ENCODE peak calls at places on chromosome 22, in five cellular contexts. One of them, this sample, is unnamed.

GRCh38 chr22:46881373-46882118 is 119.1 kb downstream of the TBC1D22A start:
- DNase-seq in H1: no peak
- DNase-seq in transverse colon: no peak
- DNase-seq in HL-60: no peak
- DNase-seq in breast epithelium: no peak
- DNase-seq in this sample: no peak

GRCh38 chr22:34414467-34415440 is 494.5 kb upstream of the LARGE1 start:
- DNase-seq in breast epithelium: peak
- DNase-seq in HL-60: peak
- DNase-seq in transverse colon: peak
- DNase-seq in H1: peak
- DNase-seq in this sample: peak

GRCh38 chr22:41565403-41566054 is 4.7 kb downstream of the CSDC2 start:
- DNase-seq in transverse colon: peak
- DNase-seq in H1: no peak
- DNase-seq in breast epithelium: no peak
- DNase-seq in HL-60: no peak
- DNase-seq in this sample: no peak

GRCh38 chr22:21970037-21970799 is 12.4 kb downstream of the TOP3B start:
- DNase-seq in transverse colon: no peak
- DNase-seq in breast epithelium: no peak
- DNase-seq in HL-60: no peak
- DNase-seq in H1: no peak
- DNase-seq in this sample: no peak

GRCh38 chr22:30572210-30572609 is 2.3 kb downstream of the GAL3ST1 start:
- DNase-seq in H1: no peak
- DNase-seq in breast epithelium: no peak
- DNase-seq in HL-60: no peak
- DNase-seq in transverse colon: no peak
- DNase-seq in this sample: no peak

GRCh38 chr22:19463491-19464469 is 15.2 kb downstream of the UFD1 start:
- DNase-seq in HL-60: no peak
- DNase-seq in breast epithelium: no peak
- DNase-seq in H1: no peak
- DNase-seq in transverse colon: no peak
- DNase-seq in this sample: no peak

GRCh38 chr22:48888466-48889208 is 939.0 kb downstream of the BRD1 start:
- DNase-seq in transverse colon: no peak
- DNase-seq in HL-60: no peak
- DNase-seq in breast epithelium: no peak
- DNase-seq in H1: no peak
- DNase-seq in this sample: no peak

GRCh38 chr22:24506802-24507438 is 11.8 kb downstream of the UPB1 start:
- DNase-seq in H1: no peak
- DNase-seq in transverse colon: no peak
- DNase-seq in breast epithelium: no peak
- DNase-seq in HL-60: no peak
- DNase-seq in this sample: no peak

GRCh38 chr22:46454910-46455269 is 82.5 kb downstream of the CELSR1 start:
- DNase-seq in breast epithelium: no peak
- DNase-seq in transverse colon: no peak
- DNase-seq in H1: no peak
- DNase-seq in HL-60: no peak
- DNase-seq in this sample: no peak

GRCh38 chr22:19066531-19067271 is 55.5 kb downstream of the DGCR2 start:
- DNase-seq in transverse colon: no peak
- DNase-seq in H1: no peak
- DNase-seq in HL-60: no peak
- DNase-seq in breast epithelium: no peak
- DNase-seq in this sample: no peak

GRCh38 chr22:39719559-39720450 is 149.3 kb downstream of the CACNA1I start:
- DNase-seq in HL-60: no peak
- DNase-seq in H1: no peak
- DNase-seq in transverse colon: no peak
- DNase-seq in breast epithelium: no peak
- DNase-seq in this sample: no peak

GRCh38 chr22:19850482-19851109 is 4.1 kb downstream of the GNB1L start:
- DNase-seq in breast epithelium: no peak
- DNase-seq in HL-60: no peak
- DNase-seq in H1: no peak
- DNase-seq in transverse colon: no peak
- DNase-seq in this sample: no peak

GRCh38 chr22:31399211-31400022 is at the start of gene DRG1:
- DNase-seq in transverse colon: peak
- DNase-seq in HL-60: peak
- DNase-seq in breast epithelium: peak
- DNase-seq in H1: peak
- DNase-seq in this sample: peak

GRCh38 chr22:35327690-35328471 is 28.2 kb downstream of the TOM1 start:
- DNase-seq in HL-60: no peak
- DNase-seq in H1: no peak
- DNase-seq in breast epithelium: no peak
- DNase-seq in transverse colon: no peak
- DNase-seq in this sample: no peak

GRCh38 chr22:46946383-46946965 is 184.0 kb downstream of the TBC1D22A start:
- DNase-seq in HL-60: no peak
- DNase-seq in transverse colon: no peak
- DNase-seq in breast epithelium: no peak
- DNase-seq in H1: no peak
- DNase-seq in this sample: no peak

GRCh38 chr22:19713650-19714319 is 518 bp upstream of the SEPTIN5 start:
- DNase-seq in breast epithelium: no peak
- DNase-seq in H1: no peak
- DNase-seq in transverse colon: no peak
- DNase-seq in HL-60: no peak
- DNase-seq in this sample: no peak

GRCh38 chr22:39493759-39494158 is 8.3 kb upstream of the MIEF1 start:
- DNase-seq in HL-60: no peak
- DNase-seq in breast epithelium: no peak
- DNase-seq in transverse colon: no peak
- DNase-seq in H1: no peak
- DNase-seq in this sample: no peak

GRCh38 chr22:26033071-26033470 is 136.2 kb upstream of the SEZ6L start:
- DNase-seq in H1: no peak
- DNase-seq in transverse colon: no peak
- DNase-seq in HL-60: no peak
- DNase-seq in breast epithelium: no peak
- DNase-seq in this sample: no peak
- TF ChIP-seq POLR2AphosphoS5 in H1: no peak
- TF ChIP-seq POLR2AphosphoS5 in transverse colon: no peak
- TF ChIP-seq POLR2AphosphoS5 in HL-60: no peak
- TF ChIP-seq POLR2AphosphoS5 in breast epithelium: no peak
- TF ChIP-seq POLR2AphosphoS5 in this sample: no peak

DNA sequence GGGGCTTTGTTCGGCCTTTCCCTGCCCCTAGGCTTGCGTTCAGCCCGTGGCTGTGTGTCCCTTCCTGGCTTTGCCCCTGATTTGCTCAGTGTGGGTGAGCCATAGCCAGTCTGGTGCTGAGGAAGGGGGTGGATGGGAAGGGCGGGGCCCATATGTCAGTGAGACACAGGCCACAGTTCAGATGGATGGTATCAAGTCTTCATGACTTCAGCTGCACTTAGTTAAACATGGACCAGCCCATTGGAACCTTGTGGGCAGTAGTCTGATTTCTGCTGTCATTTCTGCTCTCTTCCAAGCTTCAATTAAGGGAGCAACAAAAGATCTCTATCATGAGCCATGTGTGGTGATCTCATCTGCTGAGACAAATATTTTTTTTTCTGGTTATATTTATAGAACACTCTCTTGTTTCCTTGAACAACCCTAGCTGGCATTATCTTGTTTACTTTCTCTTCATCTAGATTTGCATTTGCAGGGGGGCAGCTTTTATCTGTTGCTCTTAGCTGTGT is 21.6 kb upstream of the PEX26 start:
- DNase-seq in HL-60: no peak
- DNase-seq in H1: no peak
- DNase-seq in breast epithelium: no peak
- DNase-seq in transverse colon: peak
- DNase-seq in this sample: no peak
- TF ChIP-seq POLR2AphosphoS5 in HL-60: no peak
- TF ChIP-seq POLR2AphosphoS5 in H1: no peak
- TF ChIP-seq POLR2AphosphoS5 in breast epithelium: no peak
- TF ChIP-seq POLR2AphosphoS5 in transverse colon: peak
- TF ChIP-seq POLR2AphosphoS5 in this sample: peak

GRCh38 chr22:44363214-44363979 is 50.6 kb upstream of the SHISAL1 start:
- DNase-seq in transverse colon: peak
- DNase-seq in breast epithelium: peak
- DNase-seq in H1: no peak
- DNase-seq in HL-60: no peak
- DNase-seq in this sample: no peak
- TF ChIP-seq POLR2AphosphoS5 in transverse colon: peak
- TF ChIP-seq POLR2AphosphoS5 in breast epithelium: no peak
- TF ChIP-seq POLR2AphosphoS5 in H1: no peak
- TF ChIP-seq POLR2AphosphoS5 in HL-60: no peak
- TF ChIP-seq POLR2AphosphoS5 in this sample: peak

GRCh38 chr22:36856121-36856791 is 4.5 kb upstream of the NCF4 start:
- DNase-seq in transverse colon: peak
- DNase-seq in HL-60: no peak
- DNase-seq in breast epithelium: peak
- DNase-seq in H1: peak
- DNase-seq in this sample: peak

GRCh38 chr22:36852056-36852973 is 8.5 kb upstream of the NCF4 start:
- DNase-seq in transverse colon: no peak
- DNase-seq in HL-60: no peak
- DNase-seq in H1: no peak
- DNase-seq in breast epithelium: no peak
- DNase-seq in this sample: no peak

GRCh38 chr22:36855478-36855877 is 5.3 kb upstream of the NCF4 start:
- DNase-seq in H1: no peak
- DNase-seq in breast epithelium: no peak
- DNase-seq in transverse colon: no peak
- DNase-seq in HL-60: no peak
- DNase-seq in this sample: no peak

GRCh38 chr22:36850682-36851081 is 10.1 kb upstream of the NCF4 start:
- DNase-seq in H1: no peak
- DNase-seq in transverse colon: no peak
- DNase-seq in breast epithelium: no peak
- DNase-seq in HL-60: no peak
- DNase-seq in this sample: no peak

DNA sequence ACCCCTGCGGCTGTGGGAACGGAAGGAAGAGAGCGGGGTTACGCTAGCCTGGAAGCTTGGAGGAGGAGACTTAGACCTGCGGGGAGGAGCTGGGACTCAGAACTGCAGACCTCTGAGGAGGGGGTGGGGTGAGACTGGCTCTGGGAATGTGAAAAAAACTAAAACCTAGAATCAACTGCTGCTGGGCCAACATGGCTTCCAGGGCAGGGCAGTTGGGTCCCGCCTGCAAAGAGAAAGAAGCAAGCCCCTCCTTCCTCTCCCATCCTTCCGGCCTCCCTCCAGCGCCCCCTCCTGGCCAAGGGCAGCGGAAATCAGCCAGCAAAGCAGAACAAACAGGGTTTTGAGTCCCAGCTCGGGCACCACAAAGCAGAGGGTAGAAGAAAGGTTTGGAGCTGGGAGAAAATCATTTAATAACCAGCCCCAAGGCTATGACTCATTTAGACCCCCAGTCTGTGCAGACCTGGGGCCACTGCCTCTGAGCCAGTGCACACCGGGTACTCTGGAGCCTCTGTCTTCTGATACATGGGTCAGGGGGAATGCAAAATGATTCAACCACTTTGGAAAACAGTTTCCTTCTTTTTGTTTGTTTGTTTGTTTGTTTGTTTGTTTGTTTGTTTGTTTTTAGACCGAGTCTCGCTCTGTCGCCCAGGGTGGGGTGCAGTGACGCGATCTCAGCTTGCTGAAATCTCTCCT is 7.3 kb upstream of the NCF4 start:
- DNase-seq in H1: peak
- DNase-seq in HL-60: peak
- DNase-seq in transverse colon: peak
- DNase-seq in breast epithelium: no peak
- DNase-seq in this sample: no peak
- TF ChIP-seq POLR2AphosphoS5 in H1: no peak
- TF ChIP-seq POLR2AphosphoS5 in HL-60: no peak
- TF ChIP-seq POLR2AphosphoS5 in transverse colon: no peak
- TF ChIP-seq POLR2AphosphoS5 in breast epithelium: no peak
- TF ChIP-seq POLR2AphosphoS5 in this sample: no peak

This sample was measured in esophagus muscularis mucosa.